ENCODE peak calls at places on chromosomes 5 and 9, in four cellular contexts. U is brain microvascular endothelial cell, Z is heart left ventricle, W is MG63. A is an unnamed sample. For H3K27me3, the result is how much of the 10 kb centered on the place peaks cover.

GRCh38 chr5:97231025-97231636 is 48.1 kb upstream of the RIOK2 start:
- DNase-seq in U (peak), W (peak), Z (no peak), A (peak)

GRCh38 chr5:25119654-25120053 is 474.9 kb upstream of the CDH10 start:
- DNase-seq in W (no peak), U (no peak), Z (no peak), A (no peak)

GRCh38 chr5:68450245-68450852 is 234.8 kb downstream of the PIK3R1 start:
- DNase-seq in W (peak), U (no peak), Z (no peak), A (no peak)

GRCh38 chr5:77168884-77169254 is 41.6 kb upstream of the PDE8B start:
- DNase-seq in W (no peak), Z (no peak), U (peak), A (no peak)

GRCh38 chr5:45454114-45454513 is 242.1 kb downstream of the HCN1 start:
- DNase-seq in U (peak), Z (no peak), W (peak), A (peak)

GRCh38 chr5:105684799-105685198 is 1985.9 kb downstream of the EFNA5 start:
- DNase-seq in W (no peak), Z (no peak), U (peak), A (no peak)

GRCh38 chr9:128550770-128551651 is 1.4 kb upstream of the SPTAN1 start:
- DNase-seq in W (peak), U (no peak), Z (peak), A (peak)

GRCh38 chr5:115069087-115069968 is 100.4 kb downstream of the TRIM36 start:
- DNase-seq in W (peak), Z (no peak), U (peak), A (peak)

GRCh38 chr5:141567513-141568117 is 51.2 kb downstream of the DIAPH1 start:
- DNase-seq in W (no peak), Z (no peak), U (no peak), A (no peak)

GRCh38 chr5:88677943-88678779 is 204.8 kb downstream of the MEF2C start:
- DNase-seq in Z (peak), W (peak), U (no peak), A (no peak)

GRCh38 chr5:139642213-139642612 is 5.9 kb upstream of the CXXC5 start:
- DNase-seq in W (no peak), Z (no peak), U (no peak), A (no peak)

GRCh38 chr9:84781431-84781830 is 111.9 kb downstream of the NTRK2 start:
- DNase-seq in W (no peak), Z (no peak), U (peak), A (peak)

GRCh38 chr5:169183581-169183980 is 117.4 kb downstream of the SLIT3 start:
- DNase-seq in W (no peak), Z (no peak), U (no peak), A (no peak)

GRCh38 chr9:81588148-81588874 is 101.0 kb downstream of the TLE1 start:
- DNase-seq in Z (no peak), W (peak), U (peak), A (no peak)

GRCh38 chr9:100589582-100589981 is 11.7 kb downstream of the CAVIN4 start:
- DNase-seq in W (no peak), U (no peak), Z (no peak), A (no peak)

GRCh38 chr5:179284751-179285191 is 60.5 kb downstream of the ADAMTS2 start:
- DNase-seq in Z (peak), U (no peak), W (no peak), A (no peak)

GRCh38 chr5:73654171-73654811 is 28.3 kb downstream of the ARHGEF28 start:
- DNase-seq in W (no peak), Z (no peak), U (no peak), A (no peak)

GRCh38 chr5:32542216-32543059 is 42.9 kb upstream of the SUB1 start:
- DNase-seq in U (peak), Z (no peak), W (peak), A (no peak)

GRCh38 chr5:169651526-169651925 is 14.5 kb downstream of the DOCK2 start:
- DNase-seq in U (no peak), W (no peak), Z (no peak), A (no peak)

GRCh38 chr9:72888943-72889342 is 63.9 kb downstream of the ALDH1A1 start:
- DNase-seq in W (no peak), Z (no peak), U (no peak), A (no peak)

GRCh38 chr5:157442989-157443619 is 16.9 kb upstream of the NIPAL4 start:
- DNase-seq in W (no peak), Z (no peak), U (no peak), A (no peak)

GRCh38 chr5:141515141-141515540 is 26.3 kb downstream of the PCDHGC5 start:
- DNase-seq in Z (no peak), W (peak), U (no peak), A (no peak)

DNA sequence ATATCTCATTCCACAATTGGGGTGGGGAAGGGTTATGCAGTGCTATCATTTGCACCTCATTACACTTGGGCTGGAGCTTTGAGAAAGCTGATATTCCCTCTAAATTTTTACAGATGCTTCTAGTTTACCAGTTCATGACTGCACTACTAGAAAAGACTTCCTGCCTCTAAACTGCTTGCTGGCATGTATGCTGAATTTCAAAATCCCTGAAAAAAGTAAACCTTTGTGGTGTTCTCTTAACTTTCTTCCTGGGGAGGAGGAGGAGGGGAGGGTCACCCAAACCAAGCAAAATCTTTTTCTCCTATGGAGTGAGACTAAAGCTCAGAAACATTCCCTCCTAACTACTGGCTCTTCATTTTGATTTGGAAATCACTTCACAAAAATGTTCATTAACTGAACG is 45.1 kb downstream of the BNC2 start:
- DNase-seq in W (no peak), U (no peak), Z (no peak), A (no peak)
- H3K4me3 ChIP-seq in W (no peak), U (no peak), Z (no peak), A (no peak)

GRCh38 chr9:95508242-95508967 is 8.4 kb downstream of the PTCH1 start:
- DNase-seq in Z (no peak), W (peak), U (no peak), A (no peak)

GRCh38 chr9:95507456-95508241 is 9.1 kb downstream of the PTCH1 start:
- DNase-seq in W (peak), Z (peak), U (no peak), A (peak)

GRCh38 chr9:95506438-95506691 is 10.4 kb downstream of the PTCH1 start:
- DNase-seq in Z (no peak), U (no peak), W (peak), A (peak)

GRCh38 chr9:95505676-95506437 is 10.9 kb downstream of the PTCH1 start:
- DNase-seq in U (no peak), W (peak), Z (peak), A (peak)

DNA sequence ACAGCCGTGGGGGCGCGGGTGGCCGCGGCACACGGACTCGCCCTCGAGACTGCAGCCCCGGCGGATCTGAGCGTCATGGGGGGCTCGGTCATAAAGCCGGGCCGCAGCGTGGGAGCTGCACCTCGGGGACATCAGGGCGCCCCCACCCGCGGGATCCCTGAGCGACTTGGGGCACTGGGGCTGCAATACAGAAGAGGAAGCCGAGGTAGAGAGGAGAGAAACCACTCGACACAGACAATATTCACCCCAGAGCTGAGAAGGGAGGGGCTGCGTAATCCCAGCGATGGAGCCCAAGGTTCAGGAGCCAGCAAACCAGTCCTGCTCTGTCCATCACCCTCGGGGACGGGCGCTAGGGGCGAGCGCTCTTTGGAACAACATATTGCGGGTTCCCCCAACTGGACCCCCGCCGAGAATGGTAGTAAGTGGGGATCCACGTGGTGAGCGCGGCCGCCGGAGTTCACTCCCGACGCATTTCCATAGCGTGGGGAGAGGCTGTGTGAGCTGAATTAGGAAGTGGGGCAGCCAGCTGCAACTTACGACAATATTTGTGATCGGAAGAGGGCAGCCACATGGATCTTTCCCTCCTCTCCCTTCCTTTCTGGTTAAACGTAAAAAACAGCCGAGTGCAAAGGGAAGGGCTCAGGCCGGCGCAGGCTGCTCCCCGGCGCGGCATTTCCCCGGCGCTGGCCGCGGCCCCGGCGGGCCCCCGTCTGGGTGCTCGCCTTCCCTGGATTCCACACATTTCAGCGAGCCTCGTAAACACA is 9.9 kb downstream of the PTCH1 start:
- DNase-seq in Z (peak), W (peak), U (peak), A (peak)
- H3K27me3 ChIP-seq in Z (under half), W (under half), U (under half), A (under half)

GRCh38 chr9:126482361-126483044 is 131.2 kb upstream of the LMX1B start:
- DNase-seq in U (peak), Z (peak), W (no peak), A (peak)
- H3K4me3 ChIP-seq in U (peak), Z (no peak), W (no peak), A (peak)

GRCh38 chr9:137172907-137173794 is 1.3 kb upstream of the TMEM210 start:
- DNase-seq in U (no peak), Z (no peak), W (no peak), A (no peak)

GRCh38 chr9:137174722-137175293 is 3.0 kb upstream of the TMEM210 start:
- DNase-seq in U (no peak), Z (no peak), W (no peak), A (no peak)

GRCh38 chr9:137175345-137175961 is 3.6 kb upstream of the TMEM210 start:
- DNase-seq in U (no peak), Z (no peak), W (no peak), A (no peak)

GRCh38 chr9:137176302-137177182 is 4.7 kb upstream of the TMEM210 start:
- DNase-seq in U (peak), W (peak), Z (no peak), A (peak)

GRCh38 chr9:137173795-137174664 is 2.2 kb upstream of the TMEM210 start:
- DNase-seq in Z (no peak), W (no peak), U (no peak), A (no peak)
- H3K27me3 ChIP-seq in Z (under half), W (under half), U (under half), A (under half)

DNA sequence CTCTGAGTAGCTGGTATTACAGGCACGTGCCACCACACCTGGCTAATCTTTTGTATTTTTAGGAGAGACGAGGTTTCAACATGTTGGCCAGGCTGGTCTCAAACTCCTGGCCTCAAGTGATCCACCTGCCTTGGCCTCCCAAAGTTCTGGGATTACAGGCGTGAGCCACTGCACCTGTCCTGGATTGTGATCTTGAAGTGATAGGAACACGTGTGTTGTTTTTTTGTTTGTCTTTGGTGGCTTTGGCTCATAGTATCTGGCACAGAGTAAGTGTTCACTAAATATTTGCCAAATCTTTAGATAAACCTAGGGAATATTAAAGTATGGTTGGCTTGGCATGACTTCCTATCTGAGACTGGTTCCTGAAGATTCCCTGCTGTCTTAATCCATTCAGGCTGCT is 172.7 kb downstream of the ARHGAP26 start:
- DNase-seq in Z (no peak), W (no peak), U (no peak), A (no peak)
- H3K4me3 ChIP-seq in Z (no peak), W (no peak), U (no peak), A (no peak)

GRCh38 chr9:124021385-124021769 is 9.8 kb downstream of the LHX2 start:
- DNase-seq in U (no peak), W (no peak), Z (no peak), A (no peak)
- H3K27me3 ChIP-seq in U (half or more), W (under half), Z (half or more), A (under half)

GRCh38 chr5:177555228-177555627 is 865 bp upstream of the FAM193B start:
- DNase-seq in Z (no peak), U (no peak), W (no peak), A (no peak)
- H3K4me3 ChIP-seq in Z (peak), U (no peak), W (peak), A (no peak)

GRCh38 chr5:1140188-1140817 is 28.4 kb upstream of the SLC12A7 start:
- DNase-seq in W (peak), Z (peak), U (no peak), A (peak)
- H3K27me3 ChIP-seq in W (under half), Z (under half), U (under half), A (under half)

DNA sequence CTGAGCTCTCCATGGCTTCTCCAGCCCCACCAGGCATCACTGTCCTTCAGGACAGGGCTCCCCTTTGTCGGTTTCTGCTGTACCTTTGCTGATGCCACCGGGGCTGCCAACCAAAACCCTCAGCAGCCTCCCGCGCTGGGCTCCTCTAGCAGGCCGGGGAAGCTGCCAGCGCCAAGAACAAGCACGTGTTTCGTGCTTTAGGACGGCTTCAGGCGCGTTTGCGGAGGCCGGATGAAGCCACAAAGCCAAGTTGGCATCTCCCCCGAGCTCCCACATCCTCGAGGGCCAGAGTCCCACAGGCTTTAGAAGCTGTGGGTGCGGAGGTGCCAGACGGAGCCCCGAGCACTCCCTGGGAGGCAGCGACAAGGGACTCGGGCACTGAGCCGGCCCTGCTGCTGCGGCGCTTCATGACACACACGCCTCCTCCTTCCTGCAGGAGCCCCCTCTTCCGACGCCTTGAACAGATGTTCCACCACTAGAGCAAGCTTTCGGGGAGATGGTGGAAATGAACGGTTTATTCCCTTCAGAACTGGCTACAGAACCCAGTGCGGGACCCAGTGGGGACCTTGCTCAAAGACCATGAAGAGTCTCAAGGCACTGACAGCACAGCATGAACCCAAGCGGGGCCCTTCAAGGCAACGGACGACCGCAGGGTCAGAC is 36.7 kb downstream of the SARDH start:
- DNase-seq in W (no peak), Z (peak), U (no peak), A (no peak)
- H3K4me3 ChIP-seq in W (no peak), Z (no peak), U (no peak), A (no peak)

A was measured in testis.